ENCODE peak calls at places on chromosome 13, in four cellular contexts. B is activated naive CD8-positive, alpha-beta T cell treated with anti-CD3 and anti-CD28 coated beads, Interleukin-2, amount 10 ng/mL, durations not matched to agents 7 days and 5 days; F is tibial artery; H is activated naive CD4-positive, alpha-beta T cell treated with anti-CD3 and anti-CD28 coated beads, Interleukin-2, amount 50 U/mL, for 16 hours. T is an unnamed sample.

GRCh38 chr13:112172641-112173171 is 105.8 kb downstream of the SOX1 start:
- DNase-seq in B (no peak), H (no peak), F (no peak), T (no peak)

GRCh38 chr13:99376924-99377323 is 69.7 kb upstream of the GPR183 start:
- DNase-seq in B (no peak), F (no peak), H (no peak), T (no peak)

GRCh38 chr13:111152836-111153235 is 37.7 kb downstream of the ARHGEF7 start:
- DNase-seq in B (no peak), H (no peak), F (no peak), T (peak)

GRCh38 chr13:66560991-66561390 is 669.1 kb downstream of the PCDH9 start:
- DNase-seq in F (no peak), H (no peak), B (no peak), T (no peak)

GRCh38 chr13:39960206-39960605 is 304.7 kb downstream of the COG6 start:
- DNase-seq in B (no peak), H (no peak), F (no peak), T (no peak)

GRCh38 chr13:112444416-112445399 is 68.6 kb downstream of the SPACA7 start:
- DNase-seq in B (no peak), F (peak), H (no peak), T (no peak)

GRCh38 chr13:42355118-42355840 is 83.3 kb downstream of the AKAP11 start:
- DNase-seq in F (no peak), H (peak), B (peak), T (no peak)

GRCh38 chr13:94481966-94482365 is 2.5 kb upstream of the DCT start:
- DNase-seq in H (no peak), F (no peak), B (no peak), T (peak)

GRCh38 chr13:47933688-47934011 is 67.4 kb downstream of the SUCLA2 start:
- DNase-seq in B (no peak), H (no peak), F (no peak), T (no peak)

GRCh38 chr13:102198418-102199322 is 203.2 kb downstream of the FGF14 start:
- DNase-seq in H (no peak), F (no peak), B (no peak), T (no peak)

GRCh38 chr13:26051231-26052135 is at the start of gene SHISA2:
- DNase-seq in B (peak), H (peak), F (no peak), T (peak)

GRCh38 chr13:95833713-95834112 is 156.8 kb downstream of the DNAJC3 start:
- DNase-seq in H (no peak), B (no peak), F (no peak), T (no peak)

GRCh38 chr13:44267966-44268365 is 105.7 kb upstream of the SERP2 start:
- DNase-seq in H (no peak), F (no peak), B (no peak), T (no peak)

GRCh38 chr13:54226866-54227265 is 1198.3 kb downstream of the OLFM4 start:
- DNase-seq in B (no peak), H (no peak), F (no peak), T (no peak)

GRCh38 chr13:76667551-76667950 is 218.7 kb downstream of the KCTD12 start:
- DNase-seq in H (no peak), F (no peak), B (no peak), T (peak)

GRCh38 chr13:95893861-95894260 is 159.3 kb downstream of the UGGT2 start:
- DNase-seq in F (no peak), B (no peak), H (no peak), T (no peak)

GRCh38 chr13:106381083-106381482 is 154.4 kb downstream of the EFNB2 start:
- DNase-seq in F (no peak), B (no peak), H (no peak), T (peak)

GRCh38 chr13:45337395-45337794 is 3.6 kb downstream of the TPT1 start:
- DNase-seq in B (no peak), H (no peak), F (no peak), T (no peak)

GRCh38 chr13:93535256-93535655 is 308.6 kb downstream of the GPC6 start:
- DNase-seq in H (no peak), B (no peak), F (no peak), T (no peak)

GRCh38 chr13:34155931-34156607 is 338.1 kb downstream of the RFC3 start:
- DNase-seq in F (no peak), B (no peak), H (no peak), T (peak)

GRCh38 chr13:43136940-43137574 is 113.7 kb downstream of the DNAJC15 start:
- DNase-seq in H (no peak), F (no peak), B (no peak), T (peak)

GRCh38 chr13:111531505-111531904 is 211.1 kb downstream of the TEX29 start:
- DNase-seq in H (no peak), B (no peak), F (no peak), T (peak)

GRCh38 chr13:35471466-35472307 is 4.8 kb downstream of the MAB21L1 start:
- DNase-seq in H (no peak), F (no peak), B (no peak), T (peak)

GRCh38 chr13:112072531-112073244 is 5.7 kb downstream of the SOX1 start:
- DNase-seq in H (no peak), F (no peak), B (no peak), T (no peak)

GRCh38 chr13:59444210-59444857 is 719.4 kb downstream of the DIAPH3 start:
- DNase-seq in B (no peak), H (no peak), F (no peak), T (no peak)

GRCh38 chr13:23570931-23571330 is 719 bp downstream of the TNFRSF19 start:
- DNase-seq in F (no peak), H (no peak), B (no peak), T (peak)

GRCh38 chr13:49419292-49419691 is 24.6 kb downstream of the CAB39L start:
- DNase-seq in H (no peak), B (no peak), F (no peak), T (no peak)